ENCODE peak calls at places on chromosomes 4 and X, in ten cellular contexts. Q, I, Z, V, J, E, Y, H, X and K are unnamed samples.

GRCh38 chr4:114385195-114385985 is 213.2 kb upstream of the UGT8 start:
- DNase-seq in Q (no peak), I (no peak), H (no peak), E (no peak), J (no peak), Y (no peak), Z (no peak), X (no peak), V (no peak), K (no peak)

GRCh38 chr4:127479031-127479622 is 153.6 kb upstream of the INTU start:
- DNase-seq in V (no peak), Y (no peak), H (no peak), X (no peak), Q (no peak), Z (no peak), I (no peak), E (peak; percentile 22), J (peak; percentile 0), K (no peak)

GRCh38 chrX:100995469-100995868 is 26.0 kb downstream of the ARL13A start:
- DNase-seq in Z (no peak), Y (no peak), J (no peak), V (no peak), I (no peak), H (no peak), E (peak; percentile 37), Q (no peak), X (no peak), K (no peak)

GRCh38 chrX:48558270-48558669 is 16.0 kb upstream of the RBM3 start:
- DNase-seq in Q (no peak), Z (no peak), X (no peak), J (peak; percentile 47), Y (no peak), H (no peak), V (no peak), E (peak; percentile 53), I (no peak), K (peak; percentile 25)

GRCh38 chr4:89586864-89587263 is 250.1 kb downstream of the SNCA start:
- DNase-seq in Y (no peak), E (peak; percentile 45), V (no peak), H (no peak), X (no peak), Q (no peak), Z (no peak), I (no peak), J (no peak), K (no peak)

GRCh38 chr4:60396680-60397079 is 803.4 kb upstream of the ADGRL3 start:
- DNase-seq in H (no peak), I (no peak), E (no peak), X (no peak), J (no peak), Y (no peak), Z (no peak), V (no peak), Q (no peak), K (no peak)

GRCh38 chrX:79482686-79483085 is 115.6 kb upstream of the ITM2A start:
- DNase-seq in J (no peak), H (no peak), Y (no peak), X (no peak), E (no peak), Q (no peak), I (no peak), V (no peak), Z (no peak), K (no peak)

GRCh38 chr4:1356181-1356998 is 9.4 kb downstream of the UVSSA start:
- DNase-seq in X (peak; percentile 61), H (peak; percentile 36), J (peak; percentile 61), I (peak; percentile 68), V (peak; percentile 67), Z (peak; percentile 61), E (peak; percentile 51), Y (no peak), Q (peak; percentile 62), K (peak; percentile 26)

GRCh38 chr4:10109995-10110670 is 6.5 kb downstream of the WDR1 start:
- DNase-seq in Z (no peak), E (no peak), I (no peak), Y (no peak), V (peak; percentile 21), J (no peak), X (no peak), Q (no peak), H (no peak), K (no peak)

GRCh38 chr4:10113362-10114047 is 3.1 kb downstream of the WDR1 start:
- DNase-seq in V (no peak), J (no peak), X (no peak), I (no peak), H (no peak), E (no peak), Y (no peak), Q (no peak), Z (no peak), K (no peak)

GRCh38 chr4:10108818-10109783 is 7.5 kb downstream of the WDR1 start:
- DNase-seq in Q (no peak), Y (no peak), X (no peak), V (peak; percentile 19), I (no peak), Z (no peak), J (no peak), H (no peak), E (no peak), K (no peak)

GRCh38 chr4:10112658-10113284 is 3.8 kb downstream of the WDR1 start:
- DNase-seq in E (no peak), X (no peak), Y (no peak), I (no peak), Q (no peak), H (no peak), V (no peak), Z (no peak), J (no peak), K (no peak)

GRCh38 chr4:10111067-10111801 is 5.4 kb downstream of the WDR1 start:
- DNase-seq in X (no peak), H (no peak), J (no peak), Y (no peak), Z (no peak), E (no peak), I (no peak), V (no peak), Q (no peak), K (no peak)
- TF ChIP-seq POLR2A in X (peak; percentile 44), H (no peak), J (no peak), Y (no peak), Z (no peak), E (no peak), I (no peak), V (no peak), Q (no peak), K (no peak)

DNA sequence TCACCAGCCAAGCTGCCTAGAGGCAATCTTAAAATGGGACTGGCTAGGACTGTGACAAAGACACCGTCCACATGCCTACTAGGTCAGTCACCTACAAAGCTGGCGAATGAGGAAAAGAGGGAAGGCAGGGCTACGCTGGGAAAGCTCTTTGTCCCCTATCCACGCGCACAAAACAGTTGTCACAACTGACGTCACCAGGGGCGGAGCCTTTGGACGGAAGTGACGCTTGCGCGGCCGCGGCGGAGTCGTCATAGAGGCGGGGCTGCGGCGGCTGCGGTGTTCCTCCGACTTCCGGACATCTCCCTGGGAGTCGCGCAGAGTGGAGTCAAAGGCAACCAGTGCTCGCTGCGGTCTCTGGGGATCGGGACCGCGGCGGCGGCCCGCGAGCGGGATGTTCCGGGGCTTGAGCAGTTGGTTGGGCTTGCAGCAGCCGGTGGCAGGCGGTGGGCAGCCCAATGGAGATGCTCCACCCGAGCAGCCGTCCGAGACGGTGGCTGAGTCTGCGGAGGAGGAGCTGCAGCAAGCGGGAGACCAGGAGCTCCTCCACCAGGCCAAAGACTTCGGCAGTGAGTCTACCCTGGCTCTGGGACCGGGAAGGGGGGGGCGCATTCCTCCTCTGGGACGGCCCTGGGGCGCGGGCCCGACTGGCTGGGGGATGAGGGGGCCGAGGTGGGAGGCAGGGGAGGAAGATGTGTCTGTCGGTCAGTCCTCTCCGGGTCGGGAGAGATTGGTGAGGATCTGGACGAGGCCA is at the start of gene SYAP1:
- DNase-seq in X (peak; percentile 73), Y (peak; percentile 90), V (peak; percentile 99), J (peak; percentile 71), H (peak; percentile 70), E (peak; percentile 95), Q (peak; percentile 95), Z (peak; percentile 93), I (peak; percentile 94), K (peak; percentile 35)
- TF ChIP-seq POLR2A in X (peak; percentile 88), Y (no peak), V (peak; percentile 98), J (peak; percentile 84), H (peak; percentile 94), E (peak; percentile 88), Q (peak; percentile 96), Z (peak; percentile 97), I (peak; percentile 95), K (peak; percentile 80)

GRCh38 chr4:184733654-184734524 is at the start of gene CENPU:
- DNase-seq in Z (peak; percentile 90), V (peak; percentile 97), Q (peak; percentile 98), J (peak; percentile 91), I (peak; percentile 97), H (peak; percentile 97), X (peak; percentile 98), E (peak; percentile 99), Y (peak; percentile 95), K (peak; percentile 86)
- TF ChIP-seq POLR2A in Z (peak; percentile 47), V (peak; percentile 91), Q (no peak), J (peak; percentile 54), I (no peak), H (peak; percentile 80), X (peak; percentile 81), E (peak; percentile 68), Y (no peak), K (peak; percentile 68)

GRCh38 chrX:96688789-96689188 is 4.1 kb downstream of the DIAPH2 start:
- DNase-seq in J (no peak), V (no peak), X (no peak), Q (no peak), Y (no peak), I (no peak), Z (no peak), H (no peak), E (no peak), K (no peak)

GRCh38 chrX:96683997-96684338 is 674 bp upstream of the DIAPH2 start:
- DNase-seq in I (no peak), Z (no peak), J (no peak), E (no peak), X (no peak), H (no peak), V (no peak), Y (no peak), Q (no peak), K (no peak)

GRCh38 chrX:96685205-96686099 is 810 bp downstream of the DIAPH2 start:
- DNase-seq in V (peak; percentile 47), J (no peak), X (peak; percentile 1), I (peak; percentile 62), E (peak; percentile 63), H (no peak), Z (peak; percentile 27), Y (peak; percentile 26), Q (peak; percentile 25), K (peak; percentile 7)

GRCh38 chrX:96682516-96682915 is 2.1 kb upstream of the DIAPH2 start:
- DNase-seq in I (no peak), E (no peak), H (no peak), V (no peak), J (no peak), Q (no peak), Y (no peak), X (no peak), Z (no peak), K (no peak)

GRCh38 chrX:96684339-96685204 is at the start of gene DIAPH2:
- DNase-seq in Q (peak; percentile 85), Z (peak; percentile 54), H (peak; percentile 38), J (peak; percentile 46), V (peak; percentile 72), Y (peak; percentile 68), E (peak; percentile 76), I (peak; percentile 85), X (peak; percentile 18), K (peak; percentile 34)
- TF ChIP-seq POLR2A in Q (peak; percentile 34), Z (peak; percentile 23), H (no peak), J (peak; percentile 11), V (peak; percentile 34), Y (no peak), E (no peak), I (peak; percentile 39), X (no peak), K (peak; percentile 16)